ENCODE peak calls at places on chromosomes 4 and X, in ten cellular contexts. N, Z, S, X, Q, K, M, L, B and E are unnamed samples.

GRCh38 chr4:121139533-121140222 is 24.4 kb downstream of the TNIP3 start:
- DNase-seq in N (peak), Z (peak), S (no peak), X (no peak), Q (no peak), K (peak), M (no peak), L (peak), B (no peak), E (no peak)

GRCh38 chr4:87075876-87076275 is 141.1 kb downstream of the AFF1 start:
- DNase-seq in N (no peak), Z (no peak), S (no peak), X (no peak), Q (no peak), K (peak), M (no peak), L (no peak), B (no peak), E (no peak)

GRCh38 chr4:6875431-6875831 is 34.2 kb upstream of the TBC1D14 start:
- DNase-seq in N (no peak), Z (no peak), S (no peak), X (no peak), Q (peak), K (no peak), M (peak), L (no peak), B (no peak), E (no peak)

GRCh38 chrX:155757366-155757765 is 123.8 kb upstream of the VAMP7 start:
- DNase-seq in N (no peak), Z (no peak), S (no peak), X (no peak), Q (no peak), K (no peak), M (no peak), L (no peak), B (no peak), E (no peak)

GRCh38 chrX:37786666-37787337 is 6.9 kb downstream of the CYBB start:
- DNase-seq in N (no peak), Z (no peak), S (no peak), X (no peak), Q (no peak), K (no peak), M (no peak), L (no peak), B (no peak), E (no peak)

GRCh38 chr4:141246683-141247429 is 26.2 kb downstream of the ZNF330 start:
- DNase-seq in N (no peak), Z (peak), S (no peak), X (no peak), Q (no peak), K (no peak), M (no peak), L (no peak), B (no peak), E (no peak)

GRCh38 chr4:5435823-5436222 is 272.5 kb downstream of the EVC2 start:
- DNase-seq in N (no peak), Z (no peak), S (no peak), X (no peak), Q (no peak), K (no peak), M (no peak), L (no peak), B (no peak), E (no peak)

GRCh38 chr4:120266602-120267001 is 200.0 kb upstream of the MAD2L1 start:
- DNase-seq in N (no peak), Z (peak), S (no peak), X (no peak), Q (no peak), K (no peak), M (no peak), L (no peak), B (no peak), E (no peak)

GRCh38 chr4:118280501-118281218 is 72.1 kb downstream of the PRSS12 start:
- DNase-seq in N (no peak), Z (peak), S (peak), X (peak), Q (peak), K (peak), M (peak), L (peak), B (peak), E (peak)

GRCh38 chrX:47283015-47283771 is 50.4 kb downstream of the USP11 start:
- DNase-seq in N (no peak), Z (peak), S (peak), X (no peak), Q (peak), K (peak), M (no peak), L (no peak), B (no peak), E (peak)